ENCODE peak calls at places on chromosomes 5 and 9, in six cellular contexts. C is upper lobe of right lung, L is mucosa of descending colon, O is ascending aorta, N is right atrium auricular region, F is Peyer's patch. S is an unnamed sample.

GRCh38 chr9:107330420-107330819 is 47.3 kb downstream of the RAD23B start:
- DNase-seq in C (no peak), L (no peak), O (no peak), N (no peak), F (no peak), S (no peak)

GRCh38 chr9:6096821-6097220 is 81.4 kb upstream of the RANBP6 start:
- DNase-seq in C (no peak), L (no peak), O (no peak), N (no peak), F (no peak), S (no peak)

GRCh38 chr9:115261656-115262081 is 143.7 kb upstream of the TNC start:
- DNase-seq in C (no peak), L (no peak), O (no peak), N (no peak), F (no peak), S (no peak)

GRCh38 chr9:34332370-34332964 is 3.1 kb downstream of the NUDT2 start:
- DNase-seq in C (no peak), L (no peak), O (no peak), N (no peak), F (no peak), S (no peak)

GRCh38 chr9:128669786-128670185 is 13.1 kb upstream of the DYNC2I2 start:
- DNase-seq in C (no peak), L (no peak), O (no peak), N (no peak), F (no peak), S (no peak)

GRCh38 chr9:131276891-131277672 is 772 bp upstream of the FAM78A start:
- DNase-seq in C (no peak), L (peak; percentile 54), O (no peak), N (no peak), F (no peak), S (no peak)

GRCh38 chr5:117486879-117487391 is 912.3 kb upstream of the SEMA6A start:
- DNase-seq in C (no peak), L (no peak), O (no peak), N (no peak), F (peak; percentile 69), S (no peak)

GRCh38 chr9:35820076-35820475 is 5.2 kb upstream of the HINT2 start:
- DNase-seq in C (no peak), L (no peak), O (no peak), N (no peak), F (no peak), S (no peak)

GRCh38 chr9:127347831-127348699 is 48.9 kb upstream of the SLC2A8 start:
- DNase-seq in C (no peak), L (no peak), O (no peak), N (no peak), F (no peak), S (no peak)

GRCh38 chr9:103168254-103168653 is 173.1 kb downstream of the CYLC2 start:
- DNase-seq in C (no peak), L (no peak), O (no peak), N (no peak), F (no peak), S (no peak)

GRCh38 chr9:75910716-75911115 is 20.2 kb downstream of the PCSK5 start:
- DNase-seq in C (no peak), L (no peak), O (no peak), N (no peak), F (no peak), S (no peak)

GRCh38 chr5:176884571-176884890 is 14.6 kb downstream of the HK3 start:
- DNase-seq in C (no peak), L (no peak), O (no peak), N (no peak), F (no peak), S (no peak)

GRCh38 chr9:121640076-121640475 is 11.4 kb upstream of the DAB2IP start:
- DNase-seq in C (peak; percentile 78), L (peak; percentile 90), O (no peak), N (no peak), F (peak; percentile 89), S (no peak)

GRCh38 chr5:33303696-33304095 is 137.1 kb upstream of the TARS1 start:
- DNase-seq in C (no peak), L (no peak), O (no peak), N (no peak), F (no peak), S (no peak)

GRCh38 chr5:8686707-8687106 is 817.8 kb downstream of the MTRR start:
- DNase-seq in C (no peak), L (no peak), O (peak; percentile 70), N (no peak), F (no peak), S (no peak)

GRCh38 chr9:130215341-130216119 is 43.3 kb downstream of the NCS1 start:
- DNase-seq in C (no peak), L (no peak), O (no peak), N (no peak), F (no peak), S (no peak)

GRCh38 chr5:16480821-16481538 is 15.4 kb upstream of the ZNF622 start:
- DNase-seq in C (no peak), L (no peak), O (no peak), N (no peak), F (no peak), S (no peak)

GRCh38 chr9:133677126-133678010 is 41.2 kb downstream of the DBH start:
- DNase-seq in C (no peak), L (no peak), O (no peak), N (no peak), F (peak; percentile 69), S (no peak)

GRCh38 chr5:163024936-163025335 is 412.5 kb upstream of the CCNG1 start:
- DNase-seq in C (no peak), L (no peak), O (no peak), N (no peak), F (no peak), S (no peak)

GRCh38 chr5:157271740-157272271 is 5.9 kb downstream of the CYFIP2 start:
- DNase-seq in C (no peak), L (peak; percentile 54), O (peak; percentile 66), N (no peak), F (peak; percentile 96), S (no peak)

GRCh38 chr9:120360046-120360445 is 219.9 kb downstream of the CDK5RAP2 start:
- DNase-seq in C (no peak), L (no peak), O (no peak), N (no peak), F (no peak), S (no peak)

GRCh38 chr5:74017786-74018211 is 391.8 kb downstream of the ARHGEF28 start:
- DNase-seq in C (no peak), L (no peak), O (no peak), N (no peak), F (no peak), S (peak; percentile 7)

GRCh38 chr9:90285946-90286345 is 356.7 kb downstream of the DIRAS2 start:
- DNase-seq in C (no peak), L (no peak), O (no peak), N (no peak), F (no peak), S (no peak)

DNA sequence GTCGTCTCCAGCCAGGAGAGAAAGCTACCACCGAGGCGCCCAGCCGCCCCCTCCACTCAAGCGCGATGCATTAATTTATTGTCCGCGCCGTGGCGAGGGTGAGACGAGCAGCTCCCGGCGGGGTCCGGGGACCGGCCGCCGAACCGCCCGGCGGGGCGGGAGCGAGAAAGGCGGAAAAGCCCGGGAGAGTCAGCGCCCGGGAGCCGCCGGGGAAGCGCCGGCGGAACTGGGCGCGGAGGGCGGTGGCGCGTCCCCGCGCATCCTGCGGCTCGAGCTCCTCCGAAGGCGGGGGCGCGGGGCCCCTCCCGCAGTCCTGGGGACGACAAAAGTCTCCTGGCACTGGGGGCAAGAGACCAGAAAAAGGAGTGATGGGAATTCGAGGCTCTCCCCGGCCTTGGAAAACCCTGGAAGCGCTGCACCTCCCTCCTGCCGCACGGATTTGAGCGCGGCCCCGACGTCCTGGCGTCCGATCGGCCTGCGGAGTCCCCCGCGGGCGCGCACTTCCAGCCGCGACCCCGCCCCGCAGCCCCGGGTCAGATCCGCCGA is at the start of gene EPB41L4A:
- DNase-seq in C (peak; percentile 70), L (peak; percentile 59), O (no peak), N (no peak), F (peak; percentile 46), S (no peak)
- H3K4me3 ChIP-seq in C (peak within 1 kb of the TSS; percentile 82), L (peak within 1 kb of the TSS; percentile 64), O (peak within 1 kb of the TSS; percentile 82), N (peak within 1 kb of the TSS; percentile 92), F (peak within 1 kb of the TSS; percentile 92), S (peak within 1 kb of the TSS; percentile 53)

DNA sequence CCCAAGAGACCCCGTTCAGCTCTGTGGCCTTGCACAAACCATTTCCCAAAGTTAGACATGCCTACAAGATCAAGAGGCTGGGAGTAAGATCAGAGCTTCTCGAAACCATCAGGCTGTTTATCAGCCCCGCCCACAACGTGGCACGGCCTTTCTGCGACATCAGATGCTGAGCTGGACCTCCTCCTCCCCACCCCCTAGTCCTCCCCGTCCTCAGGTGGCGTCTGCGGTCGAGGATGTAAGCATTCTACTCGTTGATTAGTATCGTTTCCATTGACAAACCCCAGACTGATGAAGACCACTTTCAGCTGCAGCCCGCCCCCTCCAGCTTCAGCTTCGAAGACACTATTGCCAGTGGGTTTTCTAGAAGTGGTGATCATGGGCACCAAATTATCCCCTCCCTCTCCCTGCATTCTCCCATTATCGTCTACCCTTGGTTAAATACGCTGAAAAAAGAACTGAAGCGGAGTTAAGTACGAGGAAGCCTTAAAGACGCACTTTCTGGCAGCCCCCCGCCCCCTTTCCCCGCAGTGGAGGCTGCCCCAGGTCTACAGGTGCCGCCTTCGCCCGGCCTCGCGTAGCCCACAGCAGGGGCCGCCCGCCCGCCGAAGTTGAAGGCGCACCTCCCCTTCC is 1.1 kb downstream of the PPIC start:
- DNase-seq in C (peak; percentile 81), L (peak; percentile 69), O (peak; percentile 82), N (peak; percentile 67), F (peak; percentile 80), S (no peak)
- TF ChIP-seq CTCF in C (no peak), L (no peak), O (no peak), N (no peak), F (no peak), S (no peak)

DNA sequence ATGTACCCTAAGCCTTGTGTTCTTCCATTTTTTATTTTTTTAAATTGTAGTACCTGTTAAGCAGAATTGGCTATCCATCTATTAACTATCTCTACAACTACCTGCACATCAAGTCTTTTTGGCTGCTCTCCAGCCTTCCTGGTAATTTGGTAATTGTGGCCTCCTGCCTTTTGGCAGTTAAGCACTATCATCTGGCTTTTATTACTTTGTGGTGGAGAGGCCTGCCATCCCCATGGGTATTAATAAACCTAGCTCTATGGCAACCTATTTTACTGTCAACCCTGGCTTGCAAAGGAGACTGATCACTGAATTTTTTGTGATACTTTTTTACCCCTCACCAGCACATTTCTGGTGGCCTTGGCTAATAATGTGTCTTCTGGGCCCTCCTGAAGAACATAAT is 20.5 kb downstream of the SELENOP start:
- DNase-seq in C (no peak), L (no peak), O (no peak), N (no peak), F (no peak), S (no peak)
- H3K4me3 ChIP-seq in C (no peak overlapping the region), L (no peak overlapping the region), O (no peak overlapping the region), N (no peak overlapping the region), F (no peak overlapping the region), S (no peak overlapping the region)

GRCh38 chr5:75192264-75192663 is 44.4 kb downstream of the ANKRD31 start:
- DNase-seq in C (no peak), L (no peak), O (no peak), N (no peak), F (no peak), S (no peak)

GRCh38 chr5:75189353-75189752 is 47.3 kb downstream of the ANKRD31 start:
- DNase-seq in C (no peak), L (no peak), O (no peak), N (no peak), F (no peak), S (no peak)

GRCh38 chr5:75197746-75198145 is 38.9 kb downstream of the ANKRD31 start:
- DNase-seq in C (no peak), L (no peak), O (no peak), N (no peak), F (no peak), S (no peak)

GRCh38 chr5:75190227-75190626 is 46.5 kb downstream of the ANKRD31 start:
- DNase-seq in C (no peak), L (no peak), O (no peak), N (no peak), F (no peak), S (no peak)

GRCh38 chr5:75192804-75193203 is 43.9 kb downstream of the ANKRD31 start:
- DNase-seq in C (no peak), L (no peak), O (no peak), N (no peak), F (no peak), S (no peak)
- TF ChIP-seq CTCF in C (no peak), L (no peak), O (no peak), N (no peak), F (no peak), S (no peak)

S was measured in AG04450.